ENCODE peak calls at places on chromosomes 3 and 15, in nine cellular contexts. H is H7, K is heart left ventricle, I is fibroblast of the aortic adventitia, U is body of pancreas, P is cardiac muscle cell, Q is fibroblast of lung, J is WERI-Rb-1, M is neuronal stem cell. Z is an unnamed sample.

GRCh38 chr3:99637381-99638111 is 848 bp upstream of the COL8A1 start:
- DNase-seq in J (peak), H (peak), P (peak), M (peak), K (no peak), Q (peak), I (peak), U (no peak), Z (peak)

GRCh38 chr3:18127181-18127863 is 297.8 kb downstream of the SATB1 start:
- DNase-seq in J (no peak), K (no peak), I (no peak), Q (no peak), P (no peak), U (no peak), M (no peak), H (no peak), Z (no peak)

GRCh38 chr15:51132384-51133139 is 37.9 kb upstream of the TNFAIP8L3 start:
- DNase-seq in J (peak), Q (peak), M (peak), H (peak), I (peak), P (peak), U (peak), K (no peak), Z (peak)

GRCh38 chr15:70902105-70902504 is 9.5 kb downstream of the LRRC49 start:
- DNase-seq in M (no peak), U (no peak), J (no peak), P (no peak), K (no peak), I (peak), H (no peak), Q (peak), Z (no peak)

GRCh38 chr15:70214266-70214665 is 116.5 kb upstream of the TLE3 start:
- DNase-seq in H (peak), M (no peak), U (no peak), I (no peak), J (peak), K (no peak), P (no peak), Q (no peak), Z (no peak)

GRCh38 chr15:79192462-79193036 is 90.0 kb upstream of the ANKRD34C start:
- DNase-seq in H (no peak), J (no peak), P (peak), M (no peak), I (no peak), K (no peak), U (no peak), Q (peak), Z (no peak)

GRCh38 chr3:194320744-194321243 is 30.3 kb downstream of the CPN2 start:
- DNase-seq in J (no peak), Q (no peak), H (no peak), U (no peak), P (no peak), K (no peak), I (no peak), M (no peak), Z (peak)

GRCh38 chr15:70030851-70031645 is 66.7 kb downstream of the TLE3 start:
- DNase-seq in U (no peak), Q (no peak), I (no peak), J (no peak), M (no peak), P (no peak), K (no peak), H (no peak), Z (no peak)

GRCh38 chr3:12878026-12878636 is 36.8 kb upstream of the RPL32 start:
- DNase-seq in U (no peak), I (no peak), H (peak), P (no peak), M (no peak), K (no peak), J (no peak), Q (no peak), Z (no peak)

GRCh38 chr15:37103475-37104071 is 3.2 kb upstream of the MEIS2 start:
- DNase-seq in M (no peak), H (no peak), J (peak), I (no peak), U (no peak), P (no peak), K (no peak), Q (no peak), Z (no peak)

GRCh38 chr3:120350431-120350941 is 1.3 kb upstream of the LRRC58 start:
- DNase-seq in I (peak), Q (peak), K (no peak), J (no peak), U (peak), H (no peak), P (no peak), M (no peak), Z (peak)

GRCh38 chr15:67022587-67022986 is 42.8 kb upstream of the SMAD3 start:
- DNase-seq in J (no peak), K (no peak), Q (no peak), U (no peak), I (no peak), H (no peak), P (no peak), M (no peak), Z (no peak)

GRCh38 chr3:184543848-184544512 is 17.6 kb upstream of the EPHB3 start:
- DNase-seq in H (peak), M (peak), K (no peak), J (peak), I (peak), Q (peak), P (peak), U (peak), Z (peak)

GRCh38 chr3:113844622-113845222 is 6.1 kb downstream of the GRAMD1C start:
- DNase-seq in U (no peak), K (no peak), J (no peak), Q (peak), I (peak), M (peak), P (peak), H (peak), Z (peak)

GRCh38 chr3:32181370-32181769 is 57.1 kb upstream of the CMTM8 start:
- DNase-seq in M (no peak), I (no peak), K (no peak), J (no peak), Q (no peak), H (no peak), U (no peak), P (no peak), Z (no peak)

GRCh38 chr3:111739241-111739952 is 119.7 kb upstream of the PHLDB2 start:
- DNase-seq in H (no peak), P (no peak), Q (peak), U (peak), K (peak), I (peak), M (no peak), J (no peak), Z (no peak)

GRCh38 chr3:164208026-164208425 is 870.3 kb downstream of the SI start:
- DNase-seq in Q (no peak), J (no peak), M (no peak), K (no peak), I (peak), H (no peak), P (no peak), U (no peak), Z (no peak)

GRCh38 chr3:116083686-116084085 is 361.6 kb downstream of the LSAMP start:
- DNase-seq in U (no peak), M (no peak), P (no peak), Q (peak), H (no peak), K (no peak), J (no peak), I (no peak), Z (no peak)

GRCh38 chr15:42584031-42584765 is 8.8 kb downstream of the STARD9 start:
- DNase-seq in J (peak), H (peak), K (no peak), I (no peak), M (peak), P (peak), U (no peak), Q (peak), Z (no peak)

GRCh38 chr3:53166781-53167291 is 5.8 kb downstream of the PRKCD start:
- DNase-seq in K (peak), H (peak), U (peak), M (no peak), J (peak), I (peak), Q (peak), P (no peak), Z (peak)

GRCh38 chr15:62066663-62067447 is at the start of gene C2CD4A:
- DNase-seq in U (peak), J (peak), P (peak), M (peak), I (peak), H (peak), Q (peak), K (peak), Z (peak)
- H3K4me3 ChIP-seq in U (no peak), J (peak), P (peak), M (peak), I (peak), H (peak), Q (peak), K (peak), Z (peak)

GRCh38 chr3:55483196-55484095 is 3.7 kb downstream of the WNT5A start:
- DNase-seq in I (no peak), K (no peak), J (peak), M (peak), Q (no peak), P (peak), U (no peak), H (peak), Z (peak)

GRCh38 chr3:55481918-55482495 is 5.1 kb downstream of the WNT5A start:
- DNase-seq in I (no peak), U (no peak), M (peak), P (peak), K (no peak), H (peak), Q (peak), J (peak), Z (peak)

GRCh38 chr3:55482496-55483195 is 4.5 kb downstream of the WNT5A start:
- DNase-seq in J (peak), Q (peak), H (peak), U (no peak), K (no peak), P (peak), I (no peak), M (peak), Z (peak)

GRCh38 chr3:55484191-55484644 is 2.9 kb downstream of the WNT5A start:
- DNase-seq in U (no peak), I (no peak), Q (peak), M (peak), J (no peak), K (no peak), H (peak), P (peak), Z (no peak)

GRCh38 chr3:55481067-55481917 is 5.8 kb downstream of the WNT5A start:
- DNase-seq in Q (peak), J (peak), K (no peak), U (no peak), I (no peak), H (peak), M (peak), P (peak), Z (peak)
- H3K4me3 ChIP-seq in Q (peak), J (peak), K (peak), U (peak), I (peak), H (peak), M (no peak), P (peak), Z (peak)

DNA sequence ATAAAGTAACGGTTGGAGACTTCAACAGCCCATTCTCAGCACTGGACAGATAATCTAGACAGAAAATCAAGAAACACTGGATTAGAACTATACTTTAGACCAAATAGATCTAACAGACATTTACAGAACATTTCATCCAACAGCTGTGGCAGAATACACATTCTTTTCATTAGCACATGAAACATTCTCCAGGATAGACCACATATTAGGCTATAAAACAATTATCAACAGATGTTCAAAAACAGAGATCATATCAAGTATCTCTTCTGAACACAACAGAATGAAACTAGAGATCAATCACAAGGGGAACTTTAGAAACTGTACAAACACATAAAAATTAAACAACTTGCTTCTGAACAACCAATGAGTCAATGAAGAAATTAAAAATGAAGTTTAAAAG is 133.3 kb downstream of the ADAM10 start:
- DNase-seq in J (no peak), P (no peak), K (no peak), M (no peak), H (no peak), I (no peak), U (no peak), Q (no peak), Z (no peak)
- H3K4me3 ChIP-seq in J (no peak), P (no peak), K (no peak), M (no peak), H (no peak), I (no peak), U (no peak), Q (no peak), Z (no peak)

GRCh38 chr3:4977001-4977888 is 2.0 kb upstream of the BHLHE40 start:
- DNase-seq in Q (peak), I (peak), P (peak), H (peak), M (no peak), J (peak), U (peak), K (peak), Z (peak)
- H3K4me3 ChIP-seq in Q (peak), I (peak), P (peak), H (peak), M (peak), J (peak), U (no peak), K (peak), Z (peak)

GRCh38 chr3:122245513-122246174 is 62.2 kb downstream of the CASR start:
- DNase-seq in H (no peak), P (no peak), I (peak), K (no peak), U (no peak), J (no peak), M (no peak), Q (peak), Z (no peak)
- H3K4me3 ChIP-seq in H (no peak), P (no peak), I (no peak), K (no peak), U (no peak), J (no peak), M (no peak), Q (peak), Z (peak)

DNA sequence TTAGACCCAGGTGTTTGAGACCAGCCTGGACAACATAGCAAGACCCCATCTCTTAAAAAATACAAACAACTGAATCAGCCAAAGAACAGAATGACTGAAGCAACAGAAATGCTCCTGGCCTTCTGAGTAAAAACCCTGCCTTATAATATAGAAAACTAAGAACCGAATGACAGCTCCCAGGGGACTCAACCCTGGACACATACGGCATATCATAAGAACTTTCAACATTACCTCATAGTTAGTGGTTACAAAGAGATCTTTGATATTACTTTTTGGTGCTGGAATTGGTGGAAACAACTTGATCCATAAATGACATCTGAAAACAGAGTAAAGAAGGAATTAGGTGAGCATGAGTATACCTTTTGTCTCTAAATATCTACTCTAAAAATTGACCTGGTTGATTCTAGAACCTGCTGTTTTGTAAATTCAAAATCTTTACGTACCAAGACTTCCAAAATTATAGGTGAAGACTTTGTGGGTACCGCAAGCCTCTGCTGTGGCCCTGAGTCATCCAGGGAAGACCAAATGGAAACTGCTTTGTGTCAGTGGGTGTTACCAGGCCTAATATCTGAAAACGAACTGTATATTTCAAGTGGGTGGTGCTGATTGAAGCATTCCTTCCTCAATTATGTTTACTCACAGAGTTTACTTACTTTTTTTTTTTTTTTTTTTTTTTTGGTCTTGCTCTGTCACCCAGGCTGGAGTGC is 35.5 kb downstream of the IL5RA start:
- DNase-seq in U (no peak), M (no peak), P (no peak), I (no peak), K (no peak), J (no peak), H (no peak), Q (no peak), Z (no peak)
- H3K4me3 ChIP-seq in U (no peak), M (no peak), P (no peak), I (no peak), K (no peak), J (no peak), H (no peak), Q (no peak), Z (no peak)